ENCODE peak calls at places on chromosome 22, in five cellular contexts. Q, P, D, F and T are unnamed samples.
A peak's percentile ranks its signal among the peaks of the same experiment; 100 is the strongest.

GRCh38 chr22:49307071-49307830 is 520.4 kb downstream of the BRD1 start:
- DNase-seq in P (no peak), Q (no peak), F (no peak), D (no peak), T (no peak)

GRCh38 chr22:40898850-40899357 is 37.0 kb upstream of the DNAJB7 start:
- DNase-seq in F (peak; percentile 9), D (peak; percentile 65), P (peak; percentile 67), Q (no peak), T (peak; percentile 30)

GRCh38 chr22:41498322-41498721 is 29.4 kb downstream of the ACO2 start:
- DNase-seq in P (no peak), D (no peak), Q (no peak), F (no peak), T (no peak)

GRCh38 chr22:20429254-20430100 is 8.1 kb downstream of the SCARF2 start:
- DNase-seq in F (peak; percentile 74), P (no peak), D (no peak), Q (peak; percentile 58), T (peak; percentile 95)

GRCh38 chr22:20087319-20088262 is 7.5 kb downstream of the DGCR8 start:
- DNase-seq in F (no peak), P (no peak), D (no peak), Q (no peak), T (no peak)

GRCh38 chr22:47218671-47219070 is 456.2 kb downstream of the TBC1D22A start:
- DNase-seq in Q (no peak), F (no peak), D (no peak), P (no peak), T (no peak)

GRCh38 chr22:37498289-37498909 is 12.2 kb upstream of the MFNG start:
- DNase-seq in F (peak; percentile 69), Q (peak; percentile 71), D (no peak), P (no peak), T (peak; percentile 95)

GRCh38 chr22:47567126-47567730 is 804.8 kb downstream of the TBC1D22A start:
- DNase-seq in P (no peak), Q (no peak), D (no peak), F (no peak), T (no peak)

GRCh38 chr22:46280999-46281623 is 13.3 kb downstream of the TTC38 start:
- DNase-seq in D (no peak), F (no peak), P (no peak), Q (no peak), T (no peak)

GRCh38 chr22:37158963-37159290 is 9.2 kb upstream of the IL2RB start:
- DNase-seq in F (no peak), Q (no peak), D (no peak), P (no peak), T (no peak)

GRCh38 chr22:49502126-49502826 is 325.4 kb downstream of the BRD1 start:
- DNase-seq in D (peak; percentile 78), F (no peak), Q (peak; percentile 72), P (peak; percentile 11), T (no peak)